ENCODE peak calls at places on chromosome 1, in four cellular contexts. F, V, E and J are unnamed samples.

GRCh38 chr1:234647758-234648157 is 37.8 kb upstream of the IRF2BP2 start:
- DNase-seq in F (no peak), V (no peak), E (no peak), J (no peak)

GRCh38 chr1:59263116-59263515 is 33.8 kb upstream of the FGGY start:
- DNase-seq in F (no peak), V (no peak), E (no peak), J (no peak)

GRCh38 chr1:35369922-35370671 is 101.6 kb downstream of the ZMYM4 start:
- DNase-seq in F (peak), V (peak), E (no peak), J (peak)

GRCh38 chr1:7754234-7754633 is 16.9 kb upstream of the VAMP3 start:
- DNase-seq in F (no peak), V (no peak), E (no peak), J (no peak)

GRCh38 chr1:234601217-234602017 is 8.6 kb downstream of the IRF2BP2 start:
- DNase-seq in F (no peak), V (no peak), E (peak), J (no peak)

GRCh38 chr1:208357663-208358507 is 113.7 kb upstream of the PLXNA2 start:
- DNase-seq in F (no peak), V (no peak), E (no peak), J (no peak)

GRCh38 chr1:228016653-228017355 is 10.0 kb downstream of the WNT3A start:
- DNase-seq in F (peak), V (no peak), E (no peak), J (no peak)

GRCh38 chr1:21524686-21525339 is 15.6 kb downstream of the ALPL start:
- DNase-seq in F (no peak), V (no peak), E (no peak), J (no peak)

GRCh38 chr1:225467193-225468020 is 39.6 kb upstream of the LBR start:
- DNase-seq in F (peak), V (no peak), E (peak), J (no peak)

GRCh38 chr1:236685205-236685916 is 938 bp upstream of the ACTN2 start:
- DNase-seq in F (no peak), V (no peak), E (no peak), J (no peak)

GRCh38 chr1:1881727-1882126 is 9.2 kb downstream of the GNB1 start:
- DNase-seq in F (no peak), V (no peak), E (no peak), J (no peak)

GRCh38 chr1:78619803-78620579 is at the start of gene IFI44L:
- DNase-seq in F (peak), V (peak), E (peak), J (peak)

GRCh38 chr1:170410391-170411146 is 121.4 kb upstream of the GORAB start:
- DNase-seq in F (no peak), V (peak), E (no peak), J (peak)

GRCh38 chr1:75135829-75136142 is 1.6 kb downstream of the LHX8 start:
- DNase-seq in F (no peak), V (no peak), E (no peak), J (no peak)

GRCh38 chr1:113998361-113998760 is 19.1 kb downstream of the OLFML3 start:
- DNase-seq in F (no peak), V (no peak), E (no peak), J (no peak)

GRCh38 chr1:6234502-6235295 is 1.1 kb downstream of the ICMT start:
- DNase-seq in F (no peak), V (no peak), E (no peak), J (no peak)

GRCh38 chr1:58358311-58358710 is 188.2 kb downstream of the OMA1 start:
- DNase-seq in F (no peak), V (peak), E (no peak), J (no peak)

GRCh38 chr1:156707486-156708244 is 2.3 kb upstream of the CRABP2 start:
- DNase-seq in F (no peak), V (peak), E (no peak), J (no peak)

GRCh38 chr1:159054427-159054826 is 22.1 kb downstream of the AIM2 start:
- DNase-seq in F (no peak), V (no peak), E (no peak), J (no peak)

GRCh38 chr1:164369698-164370365 is 189.2 kb upstream of the PBX1 start:
- DNase-seq in F (no peak), V (peak), E (no peak), J (no peak)

GRCh38 chr1:23533288-23534130 is 2.5 kb upstream of the E2F2 start:
- DNase-seq in F (no peak), V (no peak), E (no peak), J (no peak)

GRCh38 chr1:80218112-80218511 is 1211.6 kb upstream of the ADGRL4 start:
- DNase-seq in F (no peak), V (no peak), E (no peak), J (no peak)

GRCh38 chr1:72037745-72038343 is 244.5 kb downstream of the NEGR1 start:
- DNase-seq in F (peak), V (no peak), E (peak), J (peak)

GRCh38 chr1:45272943-45273342 is 53.8 kb upstream of the HPDL start:
- DNase-seq in F (no peak), V (peak), E (no peak), J (peak)

GRCh38 chr1:82586473-82586872 is 785.7 kb downstream of the ADGRL2 start:
- DNase-seq in F (peak), V (no peak), E (no peak), J (no peak)